ENCODE peak calls at places on chromosome 2, in four cellular contexts. P is SK-N-SH, K is neural progenitor cell, W is mammary epithelial cell. H is an unnamed sample.

GRCh38 chr2:45388541-45389100 is 222.4 kb downstream of the SRBD1 start:
- DNase-seq in K (no peak), P (no peak), W (no peak), H (no peak)

GRCh38 chr2:204576580-204576979 is 31.3 kb downstream of the PARD3B start:
- DNase-seq in P (no peak), W (no peak), K (no peak), H (peak; percentile 5)

GRCh38 chr2:225113356-225114015 is 71.2 kb upstream of the DOCK10 start:
- DNase-seq in P (no peak), K (no peak), W (no peak), H (no peak)

GRCh38 chr2:21372654-21373053 is 248.9 kb downstream of the TDRD15 start:
- DNase-seq in K (peak; percentile 41), P (peak; percentile 26), W (peak; percentile 15), H (no peak)

GRCh38 chr2:45823723-45824206 is 172.3 kb downstream of the PRKCE start:
- DNase-seq in K (peak; percentile 34), P (peak; percentile 89), W (peak; percentile 73), H (no peak)

GRCh38 chr2:47373747-47374146 is 29.2 kb upstream of the MSH2 start:
- DNase-seq in W (no peak), P (peak; percentile 71), K (peak; percentile 41), H (no peak)

GRCh38 chr2:185618630-185619029 is 120.0 kb upstream of the FSIP2 start:
- DNase-seq in K (peak; percentile 23), P (no peak), W (peak; percentile 56), H (peak; percentile 89)

GRCh38 chr2:166068981-166069380 is 58.8 kb downstream of the SCN1A start:
- DNase-seq in K (no peak), W (no peak), P (no peak), H (peak; percentile 8)

GRCh38 chr2:151200277-151200676 is 61.4 kb downstream of the RBM43 start:
- DNase-seq in P (peak; percentile 46), K (no peak), W (no peak), H (no peak)

GRCh38 chr2:26607698-26608097 is 33.5 kb downstream of the CIB4 start:
- DNase-seq in K (no peak), P (no peak), W (no peak), H (no peak)

GRCh38 chr2:43139996-43140621 is 86.3 kb downstream of the ZFP36L2 start:
- DNase-seq in W (no peak), K (no peak), P (peak; percentile 75), H (no peak)

GRCh38 chr2:20494246-20494645 is 47.4 kb downstream of the RHOB start:
- DNase-seq in P (no peak), K (no peak), W (no peak), H (peak; percentile 85)

GRCh38 chr2:62287895-62288589 is 92.1 kb downstream of the B3GNT2 start:
- DNase-seq in W (peak; percentile 90), P (peak; percentile 81), K (no peak), H (no peak)

GRCh38 chr2:62314291-62314690 is 118.4 kb downstream of the B3GNT2 start:
- DNase-seq in K (no peak), P (no peak), W (no peak), H (no peak)

GRCh38 chr2:231200805-231201474 is 2.5 kb downstream of the ARMC9 start:
- DNase-seq in P (no peak), W (peak; percentile 72), K (no peak), H (peak; percentile 81)

GRCh38 chr2:182186132-182186735 is 200.6 kb downstream of the PPP1R1C start:
- DNase-seq in K (peak; percentile 34), W (peak; percentile 17), P (peak; percentile 8), H (no peak)

GRCh38 chr2:7567646-7568045 is 650.4 kb downstream of the RNF144A start:
- DNase-seq in K (no peak), P (no peak), W (no peak), H (no peak)

GRCh38 chr2:165675551-165675968 is 118.5 kb downstream of the GALNT3 start:
- DNase-seq in K (no peak), P (no peak), W (peak; percentile 68), H (peak; percentile 21)

GRCh38 chr2:177964892-177965291 is 107.7 kb downstream of the PDE11A start:
- DNase-seq in P (no peak), K (no peak), W (no peak), H (no peak)

GRCh38 chr2:95352291-95353054 is 50.0 kb upstream of the FAHD2A start:
- DNase-seq in P (no peak), K (no peak), W (no peak), H (no peak)

GRCh38 chr2:48733067-48733503 is 22.4 kb downstream of the LHCGR start:
- DNase-seq in W (no peak), P (no peak), K (no peak), H (no peak)

GRCh38 chr2:32832821-32833220 is 113.9 kb upstream of the LTBP1 start:
- DNase-seq in P (no peak), K (peak; percentile 57), W (no peak), H (peak; percentile 80)

GRCh38 chr2:207066784-207067460 is 98.8 kb downstream of the KLF7 start:
- DNase-seq in K (no peak), W (no peak), P (no peak), H (no peak)

GRCh38 chr2:22694856-22695255 is 690.1 kb upstream of the KLHL29 start:
- DNase-seq in P (no peak), W (no peak), K (peak; percentile 90), H (no peak)

DNA sequence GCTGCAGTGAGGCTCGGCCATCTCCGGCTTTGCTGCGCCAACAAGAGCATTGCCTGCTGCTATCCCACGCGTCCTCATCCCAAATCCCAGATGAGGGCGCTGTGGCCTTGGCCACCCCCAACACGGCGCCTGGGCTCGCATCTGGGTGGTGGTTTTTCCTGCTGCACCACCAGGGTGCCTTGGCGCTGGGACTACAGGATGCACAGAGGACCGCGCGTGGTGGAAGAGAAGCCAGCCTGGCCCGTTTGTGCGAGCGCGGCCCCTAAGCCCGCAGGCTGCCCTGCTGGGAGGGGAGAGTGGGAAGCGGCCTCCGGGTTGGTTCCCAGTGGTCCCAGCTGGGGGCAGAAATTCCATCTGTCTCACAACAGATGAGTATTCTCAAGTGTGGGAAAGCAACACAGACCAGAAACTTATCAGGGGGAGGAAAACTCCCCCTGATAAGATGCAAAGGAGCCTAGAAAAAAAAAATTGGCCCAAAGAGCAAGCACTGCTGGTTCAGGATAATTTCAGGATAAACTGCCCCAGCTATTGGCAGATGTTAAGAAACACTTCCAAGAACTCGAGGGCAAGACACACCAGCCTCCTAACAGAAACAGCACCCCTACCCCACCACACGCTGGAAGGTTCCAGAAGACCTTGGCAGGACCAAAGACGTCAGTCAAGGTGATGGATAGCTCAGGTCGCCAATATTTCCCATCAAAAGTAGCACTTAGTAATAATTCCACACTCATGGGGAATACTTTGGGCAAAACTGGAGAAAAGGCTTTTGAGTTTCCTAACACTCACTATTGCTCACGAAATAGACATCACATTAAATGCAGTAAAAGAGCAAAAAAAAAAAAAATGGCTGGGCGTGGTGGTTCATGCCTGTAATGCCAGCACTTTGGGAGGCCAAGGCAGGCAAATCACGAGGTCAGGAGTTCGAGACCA is 152.1 kb downstream of the PXDN start:
- DNase-seq in K (peak; percentile 86), W (peak; percentile 31), P (peak; percentile 83), H (peak; percentile 85)
- TF ChIP-seq CTCF in K (peak; percentile 69), W (no peak), P (peak; percentile 50), H (peak; percentile 38)

GRCh38 chr2:118310016-118310877 is 222.0 kb downstream of the INSIG2 start:
- DNase-seq in K (peak; percentile 91), P (peak; percentile 28), W (no peak), H (peak; percentile 38)

GRCh38 chr2:118309201-118310015 is 221.1 kb downstream of the INSIG2 start:
- DNase-seq in K (peak; percentile 14), W (no peak), P (no peak), H (no peak)

GRCh38 chr2:118307864-118308263 is 219.6 kb downstream of the INSIG2 start:
- DNase-seq in K (no peak), W (no peak), P (no peak), H (no peak)

GRCh38 chr2:118312963-118313756 is 224.9 kb downstream of the INSIG2 start:
- DNase-seq in P (no peak), K (peak; percentile 20), W (no peak), H (no peak)

DNA sequence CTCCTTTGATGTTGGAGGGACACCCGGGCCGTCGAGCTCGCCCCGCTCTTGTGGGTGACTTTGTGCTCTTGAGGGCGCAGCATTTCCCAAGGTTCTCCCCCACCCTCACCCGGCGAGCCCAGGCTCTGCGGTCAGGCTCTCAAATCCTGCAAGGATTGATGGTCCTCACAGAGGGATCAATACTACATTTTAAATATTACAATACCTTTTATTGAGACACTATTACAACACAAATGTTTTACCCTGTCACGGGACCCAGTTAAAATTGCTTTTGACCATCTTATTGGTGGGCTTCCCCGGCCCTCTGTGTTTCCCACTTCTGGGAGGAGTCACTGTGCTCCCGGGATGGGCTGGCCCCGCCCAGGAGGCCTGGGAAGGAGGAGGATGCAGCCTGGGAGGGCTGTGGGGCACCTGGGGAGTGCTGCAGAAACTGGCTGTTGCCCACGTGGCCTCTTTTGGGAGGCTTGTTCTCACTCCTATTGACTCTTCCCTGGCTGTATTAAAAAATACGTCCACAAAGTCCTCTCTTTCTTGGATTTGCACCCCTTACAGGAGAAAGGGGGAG is 222.7 kb downstream of the INSIG2 start:
- DNase-seq in W (no peak), K (peak; percentile 54), P (peak; percentile 11), H (no peak)
- H3K4me3 ChIP-seq in W (no peak overlapping the region), K (peak overlapping the region; percentile 61), P (no peak overlapping the region), H (peak overlapping the region; percentile 69)

DNA sequence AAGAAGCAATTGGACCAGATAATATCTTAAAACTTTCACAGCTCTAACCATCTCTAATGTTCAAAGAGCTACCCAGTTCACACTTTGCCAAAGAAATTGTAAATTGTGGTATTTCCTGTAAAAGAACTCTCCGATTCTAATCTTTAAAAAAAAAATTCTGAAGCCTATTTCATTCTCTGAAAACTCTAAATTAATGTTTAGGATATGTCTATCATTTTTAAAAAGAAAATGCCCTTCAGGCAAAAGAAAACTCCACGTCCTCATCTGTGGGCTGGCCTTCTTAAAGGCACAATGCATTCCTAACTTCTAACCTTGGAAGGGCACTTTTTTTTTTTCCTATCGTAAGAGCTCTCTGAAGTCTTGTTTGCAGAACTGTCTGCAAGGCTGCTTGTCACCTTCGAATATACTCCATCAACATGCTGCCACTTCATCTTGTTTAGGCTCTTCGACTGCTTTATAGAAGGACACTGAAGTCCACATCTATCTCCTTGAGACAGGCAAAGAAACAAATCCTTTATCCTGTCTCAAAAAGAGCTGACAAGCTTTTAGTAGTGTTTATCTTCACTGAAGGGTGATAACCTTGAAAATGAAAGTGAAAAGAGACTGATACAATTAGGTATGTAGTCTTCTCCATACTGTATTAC is 124.3 kb upstream of the SLC39A10 start:
- DNase-seq in K (no peak), W (peak; percentile 23), P (no peak), H (peak; percentile 62)
- H3K9ac ChIP-seq in K (no peak overlapping the region), W (peak overlapping the region; percentile 37), P (peak overlapping the region; percentile 30), H (peak overlapping the region; percentile 74)

DNA sequence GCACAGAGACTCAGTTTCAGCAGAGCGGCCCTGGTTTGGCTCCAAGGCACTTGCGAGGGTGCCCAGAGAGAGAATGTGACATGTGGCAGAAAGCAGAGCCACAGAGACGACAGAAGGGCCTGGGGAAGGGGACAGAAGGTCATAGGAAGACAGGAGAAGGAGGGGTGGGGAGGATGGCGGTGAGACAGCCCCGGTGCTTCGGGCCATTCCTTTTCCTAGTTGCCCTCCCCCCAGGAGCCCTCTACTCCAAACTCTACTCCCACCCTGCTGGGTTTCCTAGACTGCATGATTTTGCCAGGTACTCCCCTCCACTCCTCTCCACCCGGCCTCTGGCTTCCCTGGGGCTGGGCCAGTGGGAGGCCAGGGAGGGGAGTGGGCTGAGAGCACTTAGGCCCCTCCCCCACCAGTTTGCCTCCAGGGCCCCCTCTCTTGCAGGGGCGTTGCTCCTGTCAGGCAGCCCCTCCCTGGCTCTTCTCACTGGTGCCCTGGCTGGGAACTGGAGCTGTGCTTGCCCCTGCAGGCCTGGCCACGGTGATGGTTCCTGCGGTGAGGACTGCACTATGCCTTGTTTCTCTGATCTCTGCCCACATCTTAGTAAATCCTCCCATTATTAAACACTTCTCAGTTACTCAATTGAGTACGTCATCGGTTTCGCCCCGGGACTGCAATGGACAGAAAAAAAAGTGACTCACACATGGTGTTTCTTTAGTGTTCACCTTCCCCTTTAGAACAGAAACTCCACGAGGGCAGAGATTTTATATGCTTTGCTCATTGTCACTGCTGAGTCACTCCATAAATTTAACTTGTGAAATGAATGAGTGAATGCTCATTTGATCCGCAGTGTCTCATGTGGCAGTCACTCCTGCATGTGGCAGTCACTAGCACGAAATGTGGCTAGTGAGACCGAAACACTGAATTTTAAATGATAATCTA is 58.7 kb upstream of the SP3 start:
- DNase-seq in W (peak; percentile 100), K (peak; percentile 71), P (peak; percentile 81), H (peak; percentile 95)
- TF ChIP-seq CTCF in W (no peak), K (no peak), P (no peak), H (no peak)